ENCODE peak calls at places on chromosomes 6 and 20, in four cellular contexts. One of them, this sample, is unnamed.

GRCh38 chr6:13262302-13263006 is 65.9 kb downstream of the TBC1D7 start:
- DNase-seq in endothelial cell: no peak
- DNase-seq in neural crest cell: no peak
- DNase-seq in GM20000: no peak
- DNase-seq in this sample: no peak

GRCh38 chr20:8431538-8432434 is 299.7 kb downstream of the PLCB1 start:
- DNase-seq in endothelial cell: no peak
- DNase-seq in GM20000: no peak
- DNase-seq in neural crest cell: no peak
- DNase-seq in this sample: no peak

GRCh38 chr20:32871622-32872160 is 13.0 kb downstream of the EFCAB8 start:
- DNase-seq in GM20000: no peak
- DNase-seq in neural crest cell: no peak
- DNase-seq in endothelial cell: no peak
- DNase-seq in this sample: no peak

GRCh38 chr6:139699335-139699734 is 324.9 kb upstream of the CITED2 start:
- DNase-seq in GM20000: no peak
- DNase-seq in neural crest cell: no peak
- DNase-seq in endothelial cell: no peak
- DNase-seq in this sample: no peak

GRCh38 chr20:58342104-58342945 is 32.8 kb downstream of the RAB22A start:
- DNase-seq in GM20000: no peak
- DNase-seq in endothelial cell: no peak
- DNase-seq in neural crest cell: no peak
- DNase-seq in this sample: no peak

GRCh38 chr6:82033631-82034211 is 213.8 kb downstream of the IBTK start:
- DNase-seq in neural crest cell: no peak
- DNase-seq in endothelial cell: no peak
- DNase-seq in GM20000: no peak
- DNase-seq in this sample: no peak

GRCh38 chr20:58466729-58467571 is 48.2 kb downstream of the APCDD1L start:
- DNase-seq in GM20000: no peak
- DNase-seq in endothelial cell: no peak
- DNase-seq in neural crest cell: no peak
- DNase-seq in this sample: no peak

GRCh38 chr20:51360451-51361230 is 181.9 kb downstream of the NFATC2 start:
- DNase-seq in neural crest cell: no peak
- DNase-seq in endothelial cell: no peak
- DNase-seq in GM20000: no peak
- DNase-seq in this sample: peak

GRCh38 chr20:11267131-11267761 is 593.4 kb upstream of the JAG1 start:
- DNase-seq in endothelial cell: no peak
- DNase-seq in GM20000: peak
- DNase-seq in neural crest cell: no peak
- DNase-seq in this sample: peak